ENCODE peak calls at places on chromosomes 6 and 20, in six cellular contexts. Y, O, A, J, M and P are unnamed samples.

GRCh38 chr20:48846516-48847492 is 19.0 kb upstream of the PREX1 start:
- DNase-seq in Y (peak), O (no peak), M (peak), A (no peak), J (peak), P (peak)

GRCh38 chr6:125211352-125211751 is 57.8 kb downstream of the TPD52L1 start:
- DNase-seq in O (no peak), Y (no peak), M (no peak), A (no peak), J (no peak), P (no peak)

GRCh38 chr6:2193931-2194330 is 51.5 kb downstream of the GMDS start:
- DNase-seq in Y (no peak), A (no peak), O (no peak), J (no peak), M (no peak), P (no peak)

GRCh38 chr20:419556-420168 is 11.6 kb downstream of the RBCK1 start:
- DNase-seq in Y (no peak), A (no peak), M (no peak), O (no peak), J (no peak), P (no peak)

GRCh38 chr6:55474386-55474785 is 104.6 kb downstream of the HMGCLL1 start:
- DNase-seq in Y (no peak), M (no peak), A (no peak), J (no peak), O (no peak), P (no peak)

GRCh38 chr6:160972111-160972510 is 19.5 kb upstream of the MAP3K4 start:
- DNase-seq in M (no peak), J (no peak), O (peak), Y (no peak), A (no peak), P (no peak)

GRCh38 chr6:18785810-18786490 is 398.8 kb downstream of the RNF144B start:
- DNase-seq in Y (no peak), J (no peak), O (no peak), A (no peak), M (no peak), P (no peak)

GRCh38 chr20:2172305-2173175 is 70.9 kb downstream of the STK35 start:
- DNase-seq in M (peak), J (peak), A (peak), O (peak), Y (peak), P (no peak)

GRCh38 chr20:12321746-12322145 is 404.1 kb downstream of the BTBD3 start:
- DNase-seq in M (no peak), J (no peak), A (no peak), Y (no peak), O (no peak), P (no peak)

GRCh38 chr20:35329435-35330139 is 37.4 kb upstream of the FAM83C start:
- DNase-seq in Y (peak), A (no peak), J (no peak), O (peak), M (peak), P (peak)

GRCh38 chr6:166619912-166620311 is 7.1 kb downstream of the RPS6KA2 start:
- DNase-seq in Y (no peak), O (peak), A (no peak), M (no peak), J (no peak), P (no peak)

GRCh38 chr20:1860446-1860845 is 34.8 kb upstream of the SIRPA start:
- DNase-seq in Y (no peak), O (peak), J (no peak), M (no peak), A (no peak), P (no peak)

GRCh38 chr20:43409041-43409913 is 48.4 kb upstream of the SRSF6 start:
- DNase-seq in J (no peak), Y (no peak), M (no peak), A (no peak), O (peak), P (no peak)

GRCh38 chr6:137087902-137088301 is 43.1 kb upstream of the IL20RA start:
- DNase-seq in Y (no peak), J (no peak), A (no peak), O (no peak), M (no peak), P (no peak)